ENCODE peak calls at places on chromosomes 7 and 10, in ten cellular contexts. O is lower lobe of right lung; X is BE2C; C is GM12865; T is CD4-positive, alpha-beta T cell; D is right lobe of liver; W is Panc1; Q is mesothelial cell of epicardium; H is fibroblast of lung; B is activated CD8-positive, alpha-beta T cell treated with anti-CD3 and anti-CD28 coated beads for 36 hours. G is an unnamed sample.

GRCh38 chr7:80480566-80480965 is 31.3 kb downstream of the GNAT3 start:
- DNase-seq in O (no peak), X (no peak), C (no peak), T (no peak), D (no peak), W (no peak), Q (no peak), H (no peak), B (no peak), G (no peak)

GRCh38 chr7:29606287-29606721 is 42.7 kb downstream of the PRR15 start:
- DNase-seq in O (no peak), X (no peak), C (no peak), T (no peak), D (no peak), W (peak; percentile 25), Q (no peak), H (peak; percentile 84), B (no peak), G (no peak)

GRCh38 chr10:69696073-69696731 is 66.2 kb downstream of the FAM241B start:
- DNase-seq in O (no peak), X (no peak), C (no peak), T (no peak), D (no peak), W (no peak), Q (peak; percentile 61), H (peak; percentile 83), B (peak; percentile 45), G (no peak)

GRCh38 chr7:40544277-40544723 is 409.5 kb downstream of the SUGCT start:
- DNase-seq in O (no peak), X (no peak), C (no peak), T (no peak), D (no peak), W (no peak), Q (no peak), H (no peak), B (no peak), G (no peak)

GRCh38 chr7:40885503-40885902 is 750.7 kb downstream of the SUGCT start:
- DNase-seq in O (no peak), X (no peak), C (no peak), T (no peak), D (no peak), W (no peak), Q (no peak), H (peak; percentile 45), B (no peak), G (no peak)

GRCh38 chr7:78576196-78576595 is 777.6 kb downstream of the PHTF2 start:
- DNase-seq in O (no peak), X (no peak), C (no peak), T (no peak), D (no peak), W (no peak), Q (no peak), H (no peak), B (no peak), G (no peak)

GRCh38 chr7:137778511-137778910 is 68.3 kb downstream of the DGKI start:
- DNase-seq in O (no peak), X (no peak), C (no peak), T (no peak), D (no peak), W (no peak), Q (no peak), H (no peak), B (no peak), G (no peak)

GRCh38 chr10:110407301-110408170 is 90.2 kb upstream of the DUSP5 start:
- DNase-seq in O (no peak), X (no peak), C (no peak), T (no peak), D (no peak), W (no peak), Q (no peak), H (no peak), B (no peak), G (no peak)

GRCh38 chr7:120523985-120524384 is 251.0 kb downstream of the KCND2 start:
- DNase-seq in O (no peak), X (no peak), C (no peak), T (no peak), D (no peak), W (no peak), Q (no peak), H (no peak), B (no peak), G (no peak)

GRCh38 chr10:120646738-120647427 is 189.9 kb downstream of the PLPP4 start:
- DNase-seq in O (no peak), X (peak; percentile 18), C (no peak), T (no peak), D (no peak), W (no peak), Q (no peak), H (no peak), B (no peak), G (no peak)
- TF ChIP-seq CTCF in O (no peak), X (peak; percentile 62), C (no peak), T (no peak), D (no peak), W (no peak), Q (no peak), H (no peak), B (no peak), G (no peak)

DNA sequence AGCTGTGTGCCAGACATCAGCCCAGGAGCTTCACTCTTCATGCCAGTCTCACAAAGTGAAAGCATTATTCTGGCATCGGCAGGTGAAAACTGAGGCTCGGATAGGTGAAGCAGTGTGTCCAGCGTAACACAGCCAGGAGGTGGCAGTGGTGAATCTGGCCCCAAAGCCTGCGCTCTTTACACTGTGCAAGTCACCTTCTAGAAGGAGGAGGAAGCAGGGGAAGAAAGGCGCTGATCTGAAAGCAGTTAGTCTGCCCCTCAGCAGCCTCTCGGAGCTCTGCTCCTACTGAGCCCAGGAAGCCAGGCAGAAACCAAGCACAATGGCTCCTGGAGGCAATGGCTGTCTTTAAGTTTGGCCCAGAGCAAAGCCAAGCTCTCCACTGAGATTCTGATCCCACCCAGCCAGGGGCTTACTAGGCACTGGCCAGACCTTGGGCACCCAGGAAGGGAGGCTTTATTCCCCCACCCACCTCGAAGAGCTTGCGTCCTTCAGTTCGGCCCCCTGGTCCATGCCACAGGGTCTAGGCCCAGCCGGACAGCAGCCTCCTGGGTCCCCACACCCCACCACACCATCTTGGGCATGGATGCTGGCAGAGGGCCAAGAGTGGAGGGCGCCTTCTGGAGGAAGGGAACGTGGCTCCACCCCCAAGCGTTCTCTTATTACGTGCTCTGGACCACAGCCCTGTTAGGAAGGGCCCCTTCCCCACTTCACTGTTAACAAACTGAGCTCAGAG is 104.5 kb downstream of the GRID1 start:
- DNase-seq in O (no peak), X (peak; percentile 59), C (peak; percentile 71), T (no peak), D (peak; percentile 45), W (peak; percentile 7), Q (peak; percentile 35), H (no peak), B (peak; percentile 38), G (peak; percentile 42)
- TF ChIP-seq CTCF in O (peak; percentile 21), X (peak; percentile 61), C (peak; percentile 59), T (no peak), D (peak; percentile 23), W (peak; percentile 83), Q (no peak), H (no peak), B (no peak), G (no peak)

GRCh38 chr10:126461289-126461688 is 73.0 kb upstream of the ADAM12 start:
- DNase-seq in O (no peak), X (no peak), C (no peak), T (no peak), D (no peak), W (no peak), Q (no peak), H (no peak), B (no peak), G (no peak)
- TF ChIP-seq CTCF in O (no peak), X (no peak), C (no peak), T (no peak), D (no peak), W (no peak), Q (no peak), H (no peak), B (no peak), G (no peak)

GRCh38 chr7:151629873-151630272 is 110.2 kb upstream of the RHEB start:
- DNase-seq in O (no peak), X (no peak), C (no peak), T (no peak), D (no peak), W (no peak), Q (no peak), H (no peak), B (no peak), G (no peak)

GRCh38 chr7:151632750-151633515 is 113.2 kb upstream of the RHEB start:
- DNase-seq in O (peak; percentile 81), X (no peak), C (peak; percentile 88), T (peak; percentile 22), D (peak; percentile 69), W (no peak), Q (no peak), H (peak; percentile 35), B (peak; percentile 62), G (peak; percentile 61)

GRCh38 chr7:151631968-151632749 is 112.5 kb upstream of the RHEB start:
- DNase-seq in O (peak; percentile 92), X (peak; percentile 84), C (peak; percentile 91), T (peak; percentile 82), D (peak; percentile 86), W (no peak), Q (peak; percentile 84), H (peak; percentile 69), B (peak; percentile 84), G (peak; percentile 89)

GRCh38 chr7:151630349-151630748 is 110.7 kb upstream of the RHEB start:
- DNase-seq in O (no peak), X (no peak), C (no peak), T (no peak), D (no peak), W (no peak), Q (no peak), H (no peak), B (no peak), G (no peak)

GRCh38 chr7:151631149-151631967 is 111.7 kb upstream of the RHEB start:
- DNase-seq in O (no peak), X (no peak), C (peak; percentile 50), T (peak; percentile 3), D (peak; percentile 46), W (no peak), Q (no peak), H (peak; percentile 39), B (peak; percentile 52), G (peak; percentile 34)
- TF ChIP-seq CTCF in O (no peak), X (peak; percentile 27), C (no peak), T (no peak), D (no peak), W (no peak), Q (no peak), H (no peak), B (no peak), G (no peak)

G was measured in stomach.